ENCODE peak calls at places on chromosome 16, in five cellular contexts. T is H1, V is NCI-H226, U is T follicular helper cell, G is gastrocnemius medialis. W is an unnamed sample.

GRCh38 chr16:9260665-9261064 is 169.2 kb downstream of the HAPSTR1 start:
- DNase-seq in U (no peak), V (no peak), G (no peak), T (no peak), W (no peak)

GRCh38 chr16:70703041-70703834 is 17.4 kb upstream of the MTSS2 start:
- DNase-seq in U (no peak), V (no peak), T (no peak), G (no peak), W (peak; percentile 99)

GRCh38 chr16:77993111-77993571 is 29.2 kb upstream of the CLEC3A start:
- DNase-seq in V (no peak), T (no peak), U (no peak), G (no peak), W (peak; percentile 79)

GRCh38 chr16:67301080-67301757 is 21.9 kb downstream of the PLEKHG4 start:
- DNase-seq in V (no peak), T (no peak), G (no peak), U (no peak), W (peak; percentile 32)

GRCh38 chr16:77599793-77600415 is 122.4 kb upstream of the NUDT7 start:
- DNase-seq in U (no peak), T (no peak), V (peak; percentile 22), G (no peak), W (peak; percentile 62)

GRCh38 chr16:1208239-1208830 is 16.7 kb downstream of the TPSG1 start:
- DNase-seq in G (no peak), V (no peak), T (no peak), U (no peak), W (no peak)

GRCh38 chr16:31113420-31114124 is 3.9 kb upstream of the KAT8 start:
- DNase-seq in U (no peak), V (no peak), G (no peak), T (no peak), W (no peak)

GRCh38 chr16:9948933-9949332 is 233.3 kb downstream of the GRIN2A start:
- DNase-seq in G (no peak), V (no peak), T (no peak), U (no peak), W (no peak)

GRCh38 chr16:88804552-88805339 is 1.2 kb downstream of the CDT1 start:
- DNase-seq in V (no peak), T (no peak), G (no peak), U (no peak), W (peak; percentile 40)

GRCh38 chr16:27108826-27109665 is 42.3 kb downstream of the C16orf82 start:
- DNase-seq in U (no peak), V (no peak), G (no peak), T (no peak), W (no peak)

GRCh38 chr16:89570342-89570923 is 5.1 kb upstream of the CPNE7 start:
- DNase-seq in U (no peak), T (no peak), V (no peak), G (no peak), W (no peak)

W was measured in GM23248.